ENCODE peak calls at places on chromosomes 7 and 10, in eight cellular contexts. One of them, this sample, is unnamed.

GRCh38 chr7:115406216-115406615 is 484.3 kb downstream of the MDFIC start:
- DNase-seq in Peyer's patch: no peak
- DNase-seq in esophagus squamous epithelium: no peak
- DNase-seq in GM12878: no peak
- DNase-seq in cardiac muscle cell: no peak
- DNase-seq in ascending aorta: no peak
- DNase-seq in spleen: no peak
- DNase-seq in IMR-90: no peak
- DNase-seq in this sample: no peak

GRCh38 chr10:103814626-103815370 is 40.6 kb downstream of the SH3PXD2A start:
- DNase-seq in Peyer's patch: no peak
- DNase-seq in esophagus squamous epithelium: no peak
- DNase-seq in GM12878: no peak
- DNase-seq in cardiac muscle cell: no peak
- DNase-seq in ascending aorta: no peak
- DNase-seq in spleen: no peak
- DNase-seq in IMR-90: peak; percentile 61
- DNase-seq in this sample: no peak

GRCh38 chr7:12643001-12643400 is 44.4 kb upstream of the ARL4A start:
- DNase-seq in Peyer's patch: no peak
- DNase-seq in esophagus squamous epithelium: no peak
- DNase-seq in GM12878: no peak
- DNase-seq in cardiac muscle cell: no peak
- DNase-seq in ascending aorta: no peak
- DNase-seq in spleen: no peak
- DNase-seq in IMR-90: peak; percentile 49
- DNase-seq in this sample: no peak

GRCh38 chr7:93895859-93896258 is 5.3 kb upstream of the TFPI2 start:
- DNase-seq in Peyer's patch: no peak
- DNase-seq in esophagus squamous epithelium: no peak
- DNase-seq in GM12878: no peak
- DNase-seq in cardiac muscle cell: no peak
- DNase-seq in ascending aorta: no peak
- DNase-seq in spleen: no peak
- DNase-seq in IMR-90: no peak
- DNase-seq in this sample: no peak

GRCh38 chr7:106978425-106979386 is 65.8 kb upstream of the PRKAR2B start:
- DNase-seq in Peyer's patch: no peak
- DNase-seq in esophagus squamous epithelium: no peak
- DNase-seq in GM12878: no peak
- DNase-seq in cardiac muscle cell: no peak
- DNase-seq in ascending aorta: no peak
- DNase-seq in spleen: no peak
- DNase-seq in IMR-90: no peak
- DNase-seq in this sample: no peak

GRCh38 chr10:48577158-48577557 is 27.7 kb downstream of the ARHGAP22 start:
- DNase-seq in Peyer's patch: no peak
- DNase-seq in esophagus squamous epithelium: no peak
- DNase-seq in GM12878: no peak
- DNase-seq in cardiac muscle cell: no peak
- DNase-seq in ascending aorta: no peak
- DNase-seq in spleen: no peak
- DNase-seq in IMR-90: no peak
- DNase-seq in this sample: no peak

GRCh38 chr10:64558094-64558870 is 1037.1 kb downstream of the REEP3 start:
- DNase-seq in Peyer's patch: no peak
- DNase-seq in esophagus squamous epithelium: no peak
- DNase-seq in GM12878: no peak
- DNase-seq in cardiac muscle cell: no peak
- DNase-seq in ascending aorta: no peak
- DNase-seq in spleen: no peak
- DNase-seq in IMR-90: no peak
- DNase-seq in this sample: no peak

GRCh38 chr7:45328397-45329080 is 170.9 kb downstream of the RAMP3 start:
- DNase-seq in Peyer's patch: no peak
- DNase-seq in esophagus squamous epithelium: no peak
- DNase-seq in GM12878: no peak
- DNase-seq in cardiac muscle cell: no peak
- DNase-seq in ascending aorta: no peak
- DNase-seq in spleen: no peak
- DNase-seq in IMR-90: no peak
- DNase-seq in this sample: no peak

GRCh38 chr7:88217675-88218427 is 2.0 kb downstream of the SRI start:
- DNase-seq in Peyer's patch: no peak
- DNase-seq in esophagus squamous epithelium: no peak
- DNase-seq in GM12878: peak; percentile 83
- DNase-seq in cardiac muscle cell: peak; percentile 35
- DNase-seq in ascending aorta: no peak
- DNase-seq in spleen: no peak
- DNase-seq in IMR-90: no peak
- DNase-seq in this sample: no peak

GRCh38 chr10:123301077-123301875 is 147.1 kb downstream of the BUB3 start:
- DNase-seq in Peyer's patch: no peak
- DNase-seq in esophagus squamous epithelium: no peak
- DNase-seq in GM12878: no peak
- DNase-seq in cardiac muscle cell: no peak
- DNase-seq in ascending aorta: no peak
- DNase-seq in spleen: no peak
- DNase-seq in IMR-90: no peak
- DNase-seq in this sample: no peak

GRCh38 chr10:119634219-119634544 is 17.0 kb upstream of the BAG3 start:
- DNase-seq in Peyer's patch: no peak
- DNase-seq in esophagus squamous epithelium: no peak
- DNase-seq in GM12878: no peak
- DNase-seq in cardiac muscle cell: no peak
- DNase-seq in ascending aorta: no peak
- DNase-seq in spleen: no peak
- DNase-seq in IMR-90: no peak
- DNase-seq in this sample: no peak

GRCh38 chr10:102322914-102323313 is 72.6 kb upstream of the NFKB2 start:
- DNase-seq in Peyer's patch: peak; percentile 59
- DNase-seq in esophagus squamous epithelium: no peak
- DNase-seq in GM12878: no peak
- DNase-seq in cardiac muscle cell: no peak
- DNase-seq in ascending aorta: no peak
- DNase-seq in spleen: no peak
- DNase-seq in IMR-90: no peak
- DNase-seq in this sample: no peak

GRCh38 chr7:90720970-90721768 is 125.0 kb downstream of the CDK14 start:
- DNase-seq in Peyer's patch: peak; percentile 86
- DNase-seq in esophagus squamous epithelium: no peak
- DNase-seq in GM12878: no peak
- DNase-seq in cardiac muscle cell: no peak
- DNase-seq in ascending aorta: no peak
- DNase-seq in spleen: no peak
- DNase-seq in IMR-90: peak; percentile 72
- DNase-seq in this sample: no peak

GRCh38 chr10:101663097-101663496 is 31.9 kb downstream of the FBXW4 start:
- DNase-seq in Peyer's patch: no peak
- DNase-seq in esophagus squamous epithelium: no peak
- DNase-seq in GM12878: no peak
- DNase-seq in cardiac muscle cell: no peak
- DNase-seq in ascending aorta: no peak
- DNase-seq in spleen: no peak
- DNase-seq in IMR-90: no peak
- DNase-seq in this sample: no peak

GRCh38 chr10:132255489-132256344 is 52.0 kb downstream of the STK32C start:
- DNase-seq in Peyer's patch: no peak
- DNase-seq in esophagus squamous epithelium: no peak
- DNase-seq in GM12878: no peak
- DNase-seq in cardiac muscle cell: no peak
- DNase-seq in ascending aorta: no peak
- DNase-seq in spleen: no peak
- DNase-seq in IMR-90: no peak
- DNase-seq in this sample: no peak
- TF ChIP-seq CTCF in Peyer's patch: no peak
- TF ChIP-seq CTCF in esophagus squamous epithelium: no peak
- TF ChIP-seq CTCF in GM12878: no peak
- TF ChIP-seq CTCF in cardiac muscle cell: no peak
- TF ChIP-seq CTCF in ascending aorta: no peak
- TF ChIP-seq CTCF in spleen: no peak
- TF ChIP-seq CTCF in IMR-90: no peak
- TF ChIP-seq CTCF in this sample: no peak

GRCh38 chr7:113084499-113085172 is 2.0 kb downstream of the GPR85 start:
- DNase-seq in Peyer's patch: no peak
- DNase-seq in esophagus squamous epithelium: no peak
- DNase-seq in GM12878: no peak
- DNase-seq in cardiac muscle cell: no peak
- DNase-seq in ascending aorta: no peak
- DNase-seq in spleen: no peak
- DNase-seq in IMR-90: no peak
- DNase-seq in this sample: no peak

GRCh38 chr7:113086928-113087277 is 276 bp upstream of the GPR85 start:
- DNase-seq in Peyer's patch: no peak
- DNase-seq in esophagus squamous epithelium: no peak
- DNase-seq in GM12878: no peak
- DNase-seq in cardiac muscle cell: no peak
- DNase-seq in ascending aorta: no peak
- DNase-seq in spleen: no peak
- DNase-seq in IMR-90: no peak
- DNase-seq in this sample: no peak

GRCh38 chr7:113087278-113087998 is 811 bp upstream of the GPR85 start:
- DNase-seq in Peyer's patch: no peak
- DNase-seq in esophagus squamous epithelium: no peak
- DNase-seq in GM12878: no peak
- DNase-seq in cardiac muscle cell: peak; percentile 13
- DNase-seq in ascending aorta: no peak
- DNase-seq in spleen: no peak
- DNase-seq in IMR-90: peak; percentile 94
- DNase-seq in this sample: no peak

GRCh38 chr7:113086431-113086888 is at the start of gene GPR85:
- DNase-seq in Peyer's patch: peak; percentile 46
- DNase-seq in esophagus squamous epithelium: no peak
- DNase-seq in GM12878: no peak
- DNase-seq in cardiac muscle cell: peak; percentile 91
- DNase-seq in ascending aorta: peak; percentile 73
- DNase-seq in spleen: peak; percentile 82
- DNase-seq in IMR-90: peak; percentile 73
- DNase-seq in this sample: no peak

GRCh38 chr7:113085781-113086390 is 741 bp downstream of the GPR85 start:
- DNase-seq in Peyer's patch: no peak
- DNase-seq in esophagus squamous epithelium: no peak
- DNase-seq in GM12878: no peak
- DNase-seq in cardiac muscle cell: no peak
- DNase-seq in ascending aorta: no peak
- DNase-seq in spleen: no peak
- DNase-seq in IMR-90: peak; percentile 23
- DNase-seq in this sample: no peak
- H3K4me3 ChIP-seq in Peyer's patch: no peak overlapping the region
- H3K4me3 ChIP-seq in esophagus squamous epithelium: peak overlapping the region; percentile 42
- H3K4me3 ChIP-seq in GM12878: no peak overlapping the region
- H3K4me3 ChIP-seq in cardiac muscle cell: peak overlapping the region; percentile 24
- H3K4me3 ChIP-seq in ascending aorta: peak overlapping the region; percentile 67
- H3K4me3 ChIP-seq in spleen: peak overlapping the region; percentile 40
- H3K4me3 ChIP-seq in IMR-90: peak overlapping the region; percentile 97
- H3K4me3 ChIP-seq in this sample: peak overlapping the region; percentile 11

GRCh38 chr10:110408943-110409342 is 88.8 kb upstream of the DUSP5 start:
- DNase-seq in Peyer's patch: no peak
- DNase-seq in esophagus squamous epithelium: no peak
- DNase-seq in GM12878: no peak
- DNase-seq in cardiac muscle cell: no peak
- DNase-seq in ascending aorta: no peak
- DNase-seq in spleen: no peak
- DNase-seq in IMR-90: no peak
- DNase-seq in this sample: no peak

GRCh38 chr10:110411047-110411410 is 86.7 kb upstream of the DUSP5 start:
- DNase-seq in Peyer's patch: no peak
- DNase-seq in esophagus squamous epithelium: no peak
- DNase-seq in GM12878: no peak
- DNase-seq in cardiac muscle cell: peak; percentile 83
- DNase-seq in ascending aorta: no peak
- DNase-seq in spleen: no peak
- DNase-seq in IMR-90: peak; percentile 75
- DNase-seq in this sample: peak; percentile 79

GRCh38 chr10:110409488-110409887 is 88.2 kb upstream of the DUSP5 start:
- DNase-seq in Peyer's patch: no peak
- DNase-seq in esophagus squamous epithelium: no peak
- DNase-seq in GM12878: no peak
- DNase-seq in cardiac muscle cell: no peak
- DNase-seq in ascending aorta: no peak
- DNase-seq in spleen: no peak
- DNase-seq in IMR-90: no peak
- DNase-seq in this sample: no peak

GRCh38 chr10:110410329-110411046 is 87.2 kb upstream of the DUSP5 start:
- DNase-seq in Peyer's patch: peak; percentile 91
- DNase-seq in esophagus squamous epithelium: no peak
- DNase-seq in GM12878: no peak
- DNase-seq in cardiac muscle cell: no peak
- DNase-seq in ascending aorta: peak; percentile 78
- DNase-seq in spleen: no peak
- DNase-seq in IMR-90: peak; percentile 98
- DNase-seq in this sample: peak; percentile 96

DNA sequence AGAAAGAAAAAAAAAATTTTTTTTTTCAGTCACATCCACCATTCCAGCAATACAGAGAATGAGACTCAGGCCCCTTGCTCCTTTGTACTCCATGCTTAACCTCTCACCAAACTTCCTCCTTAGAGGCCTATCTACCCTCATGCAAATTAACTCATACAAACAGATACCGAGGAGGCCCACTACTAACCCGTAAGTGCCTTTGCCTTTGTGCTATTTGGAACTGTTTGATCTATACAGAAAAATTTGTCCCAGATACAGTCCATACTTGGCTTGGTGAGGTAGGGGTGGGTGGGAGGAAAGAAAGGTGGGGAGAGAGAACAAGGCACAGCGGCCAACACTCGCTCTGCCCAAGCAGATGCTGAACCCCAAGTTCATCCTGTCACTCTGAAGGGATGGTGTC is 87.8 kb upstream of the DUSP5 start:
- DNase-seq in Peyer's patch: no peak
- DNase-seq in esophagus squamous epithelium: no peak
- DNase-seq in GM12878: no peak
- DNase-seq in cardiac muscle cell: no peak
- DNase-seq in ascending aorta: no peak
- DNase-seq in spleen: no peak
- DNase-seq in IMR-90: no peak
- DNase-seq in this sample: no peak
- H3K4me1 ChIP-seq in Peyer's patch: peaks cover 18% of the 10 kb centered on the region
- H3K4me1 ChIP-seq in esophagus squamous epithelium: peaks cover 27% of the 10 kb centered on the region
- H3K4me1 ChIP-seq in GM12878: peaks cover 63% of the 10 kb centered on the region
- H3K4me1 ChIP-seq in cardiac muscle cell: peaks cover 64% of the 10 kb centered on the region
- H3K4me1 ChIP-seq in ascending aorta: no peaks in the 10 kb centered on the region
- H3K4me1 ChIP-seq in spleen: peaks cover 65% of the 10 kb centered on the region
- H3K4me1 ChIP-seq in IMR-90: peaks cover 32% of the 10 kb centered on the region
- H3K4me1 ChIP-seq in this sample: peaks cover 71% of the 10 kb centered on the region

DNA sequence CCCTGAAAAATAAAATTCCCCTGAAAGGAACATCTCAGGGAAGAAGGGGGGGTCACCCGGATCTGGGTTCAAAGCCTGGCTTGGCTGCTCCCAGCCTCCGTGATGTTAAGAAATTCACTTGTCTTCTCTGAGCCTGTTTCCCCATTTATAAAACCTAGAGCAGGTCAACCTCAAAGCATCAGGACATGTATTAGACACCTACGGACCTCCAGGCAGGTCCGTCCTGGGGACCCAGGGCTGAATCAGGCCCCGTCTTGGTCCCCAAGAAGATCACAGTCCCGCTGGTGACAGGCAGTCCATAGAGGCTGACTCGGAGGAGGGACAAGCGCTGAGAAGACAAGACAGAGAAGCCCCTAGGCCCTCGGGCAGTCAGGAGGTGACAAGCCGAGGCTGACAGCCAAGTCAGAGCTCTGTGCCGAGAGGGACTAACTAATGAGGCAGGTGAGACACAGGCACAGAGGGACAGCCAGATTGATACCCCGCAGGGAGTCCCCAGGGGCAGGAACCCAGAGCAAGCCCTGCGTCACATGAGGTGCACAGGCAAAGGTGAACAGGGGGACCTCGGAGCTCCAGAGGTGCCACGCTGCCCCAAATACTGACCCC is 2.9 kb downstream of the MYL10 start:
- DNase-seq in Peyer's patch: no peak
- DNase-seq in esophagus squamous epithelium: no peak
- DNase-seq in GM12878: no peak
- DNase-seq in cardiac muscle cell: no peak
- DNase-seq in ascending aorta: no peak
- DNase-seq in spleen: no peak
- DNase-seq in IMR-90: no peak
- DNase-seq in this sample: no peak
- TF ChIP-seq CTCF in Peyer's patch: no peak
- TF ChIP-seq CTCF in esophagus squamous epithelium: no peak
- TF ChIP-seq CTCF in GM12878: no peak
- TF ChIP-seq CTCF in cardiac muscle cell: no peak
- TF ChIP-seq CTCF in ascending aorta: no peak
- TF ChIP-seq CTCF in spleen: no peak
- TF ChIP-seq CTCF in IMR-90: no peak
- TF ChIP-seq CTCF in this sample: no peak